ENCODE peak calls at places on chromosome 10, in seven cellular contexts. H is pancreas, R is sigmoid colon, X is GM23338, F is body of pancreas, D is keratinocyte, B is tibial nerve. E is an unnamed sample.

GRCh38 chr10:96740579-96741281 is 20.4 kb upstream of the PIK3AP1 start:
- DNase-seq in B (peak), H (no peak), X (no peak), R (peak), F (no peak), D (no peak), E (peak)

GRCh38 chr10:68600041-68600778 is 40.1 kb downstream of the TET1 start:
- DNase-seq in H (peak), F (peak), D (peak), R (peak), X (peak), B (peak), E (peak)

GRCh38 chr10:22647244-22647643 is 67.1 kb downstream of the PIP4K2A start:
- DNase-seq in X (no peak), F (no peak), B (no peak), R (no peak), H (no peak), D (no peak), E (no peak)

GRCh38 chr10:132827423-132827789 is 41.5 kb upstream of the NKX6-2 start:
- DNase-seq in R (peak), H (no peak), X (no peak), D (no peak), F (no peak), B (no peak), E (no peak)

GRCh38 chr10:116690356-116691078 is 51.8 kb downstream of the HSPA12A start:
- DNase-seq in D (no peak), H (no peak), R (peak), F (peak), X (peak), B (no peak), E (no peak)

GRCh38 chr10:51170518-51171245 is 96.4 kb downstream of the PRKG1 start:
- DNase-seq in R (no peak), H (no peak), D (no peak), F (no peak), X (no peak), B (no peak), E (no peak)

GRCh38 chr10:8402469-8403074 is 348.1 kb downstream of the GATA3 start:
- DNase-seq in D (no peak), H (no peak), X (no peak), F (no peak), R (no peak), B (no peak), E (no peak)

GRCh38 chr10:17001961-17002749 is 127.5 kb downstream of the CUBN start:
- DNase-seq in D (no peak), X (no peak), F (no peak), R (no peak), B (no peak), H (no peak), E (no peak)

GRCh38 chr10:50286996-50287803 is 35.9 kb upstream of the ASAH2 start:
- DNase-seq in X (peak), B (no peak), H (no peak), R (no peak), D (no peak), F (no peak), E (no peak)

GRCh38 chr10:125231116-125231812 is 70.9 kb upstream of the CTBP2 start:
- DNase-seq in D (peak), R (no peak), B (no peak), H (no peak), F (no peak), X (peak), E (no peak)

GRCh38 chr10:72292223-72292691 is 18.5 kb downstream of the DDIT4 start:
- DNase-seq in R (no peak), F (peak), X (no peak), H (no peak), B (no peak), D (peak), E (no peak)

GRCh38 chr10:22308390-22308789 is 7.8 kb upstream of the COMMD3 start:
- DNase-seq in R (no peak), D (no peak), X (no peak), H (no peak), B (no peak), F (no peak), E (no peak)

GRCh38 chr10:107264742-107265141 is 100.2 kb upstream of the SORCS1 start:
- DNase-seq in D (no peak), F (no peak), H (no peak), X (peak), R (no peak), B (no peak), E (no peak)

GRCh38 chr10:132674311-132674710 is 111.6 kb downstream of the NKX6-2 start:
- DNase-seq in F (peak), D (no peak), R (peak), B (no peak), H (no peak), X (no peak), E (no peak)

GRCh38 chr10:22666287-22667092 is 47.9 kb downstream of the PIP4K2A start:
- DNase-seq in F (peak), H (no peak), D (no peak), R (no peak), B (no peak), X (no peak), E (no peak)

GRCh38 chr10:79932307-79932706 is 16.6 kb downstream of the SFTPD start:
- DNase-seq in H (no peak), D (no peak), X (no peak), B (no peak), R (no peak), F (no peak), E (no peak)

GRCh38 chr10:22803201-22803895 is 89.0 kb upstream of the PIP4K2A start:
- DNase-seq in X (no peak), F (no peak), R (no peak), H (no peak), B (no peak), D (no peak), E (no peak)

GRCh38 chr10:97102441-97102840 is 83.3 kb downstream of the SLIT1 start:
- DNase-seq in H (no peak), F (no peak), R (no peak), D (no peak), B (no peak), X (no peak), E (no peak)

GRCh38 chr10:78251041-78251434 is 217.4 kb downstream of the RPS24 start:
- DNase-seq in R (no peak), H (no peak), B (no peak), F (no peak), D (no peak), X (no peak), E (no peak)

DNA sequence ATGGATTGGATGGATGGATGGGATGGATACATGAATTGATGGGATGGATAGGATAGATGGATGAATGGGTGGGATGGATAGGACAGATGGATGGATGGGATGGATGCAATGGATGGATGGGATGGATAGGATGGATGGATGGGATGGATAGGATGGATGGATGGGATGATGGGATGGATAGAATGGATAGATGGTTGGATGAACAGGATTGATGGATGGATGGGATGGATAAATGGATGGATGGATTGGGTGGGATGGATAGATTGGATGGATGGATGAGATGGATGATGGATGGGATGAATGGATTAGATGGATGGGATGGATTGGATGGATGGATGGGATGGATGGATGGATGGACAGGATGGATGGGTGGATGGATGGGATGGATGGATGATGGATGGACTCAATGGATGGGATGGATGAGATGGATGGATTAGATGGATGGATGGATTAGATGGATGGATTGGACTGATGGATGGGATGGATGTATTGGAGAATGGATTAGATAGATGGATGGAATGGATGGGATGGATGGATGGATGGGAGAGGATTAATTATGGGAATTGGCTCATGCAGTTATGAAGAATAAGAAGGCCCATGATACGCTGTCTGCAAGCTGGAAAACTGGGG is 136.4 kb downstream of the ADAM12 start:
- DNase-seq in R (no peak), H (no peak), D (no peak), F (no peak), B (no peak), X (no peak), E (no peak)
- TF ChIP-seq CTCF in R (no peak), H (no peak), D (no peak), F (no peak), B (no peak), X (no peak), E (no peak)

GRCh38 chr10:49223205-49223604 is 35.0 kb upstream of the TMEM273 start:
- DNase-seq in H (no peak), X (no peak), F (no peak), D (no peak), B (no peak), R (no peak), E (no peak)

GRCh38 chr10:49220031-49220430 is 31.8 kb upstream of the TMEM273 start:
- DNase-seq in D (no peak), H (no peak), X (no peak), R (no peak), B (no peak), F (no peak), E (no peak)

GRCh38 chr10:49220679-49221078 is 32.5 kb upstream of the TMEM273 start:
- DNase-seq in X (no peak), B (no peak), H (no peak), D (no peak), F (no peak), R (no peak), E (no peak)

GRCh38 chr10:49219248-49219647 is 31.1 kb upstream of the TMEM273 start:
- DNase-seq in D (no peak), R (no peak), H (no peak), B (no peak), F (no peak), X (no peak), E (no peak)

DNA sequence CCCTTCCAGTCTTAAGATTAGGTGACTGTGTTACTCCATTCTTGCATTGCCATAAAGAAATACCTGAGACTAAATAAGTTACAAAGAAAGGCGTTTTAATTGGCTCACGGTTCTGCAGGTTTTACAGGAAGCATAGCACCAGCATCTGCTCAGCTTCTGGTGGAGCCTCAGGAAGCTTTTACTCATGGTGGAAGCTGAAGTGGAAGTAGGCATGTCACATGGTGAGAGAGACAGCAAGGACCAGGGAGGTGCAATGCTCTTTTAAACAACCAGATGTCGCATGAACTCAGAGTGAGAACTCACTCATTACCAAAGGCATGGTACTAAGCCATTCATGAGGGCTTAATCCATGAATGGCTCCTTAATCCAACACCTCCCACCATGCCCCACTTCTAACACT is 34.0 kb upstream of the TMEM273 start:
- DNase-seq in R (no peak), X (no peak), B (no peak), H (no peak), D (no peak), F (no peak), E (no peak)
- TF ChIP-seq CTCF in R (no peak), X (no peak), B (no peak), H (no peak), D (no peak), F (no peak), E (no peak)

DNA sequence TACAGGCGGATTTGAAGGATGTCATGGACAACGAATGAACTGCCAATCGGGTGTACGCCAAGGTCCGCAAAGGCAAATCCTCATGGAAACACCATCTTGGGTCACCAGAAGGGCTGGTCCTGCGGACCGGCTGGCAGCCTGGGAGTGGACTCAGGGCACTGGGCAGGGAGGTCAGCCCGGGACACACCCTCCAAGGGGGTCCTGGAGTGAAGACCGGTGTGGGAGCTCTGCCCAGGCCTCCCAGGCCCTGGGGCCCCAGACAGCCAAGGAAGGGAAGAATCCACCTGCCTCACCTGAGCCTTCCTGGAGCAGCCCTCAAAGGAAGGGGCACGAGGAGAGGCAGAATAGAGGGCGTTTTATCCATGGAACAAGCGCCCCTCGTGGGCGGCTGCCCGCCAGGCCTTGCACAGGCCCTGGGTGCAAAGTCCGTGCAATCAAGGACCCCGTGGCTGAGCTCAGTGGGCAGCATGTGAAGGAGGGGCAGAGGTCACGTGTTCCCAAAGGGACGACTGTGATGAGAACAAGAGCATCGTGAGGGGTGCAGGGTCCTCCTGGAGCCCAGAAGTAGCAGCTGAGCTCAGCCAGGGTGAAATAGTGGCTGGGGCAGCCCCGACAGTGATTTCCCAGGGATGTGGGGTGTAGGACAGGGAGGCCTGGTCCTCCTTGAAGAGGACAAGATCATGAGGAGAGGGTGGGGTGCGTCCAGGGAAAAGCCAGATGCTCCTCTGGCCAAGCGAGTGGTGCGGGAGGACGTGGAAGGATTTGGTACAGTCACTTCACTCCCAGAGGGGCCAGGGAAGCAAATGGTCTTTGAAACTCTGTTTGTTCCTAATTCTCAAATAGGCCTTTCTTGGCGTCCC is 105.2 kb downstream of the TCERG1L start:
- DNase-seq in X (no peak), H (no peak), B (no peak), F (no peak), R (no peak), D (no peak), E (no peak)
- TF ChIP-seq CTCF in X (no peak), H (no peak), B (no peak), F (no peak), R (no peak), D (no peak), E (no peak)

GRCh38 chr10:59808896-59809643 is 55.8 kb upstream of the MRLN start:
- DNase-seq in D (no peak), X (peak), H (peak), F (peak), R (peak), B (peak), E (peak)
- TF ChIP-seq CTCF in D (peak), X (peak), H (peak), F (peak), R (peak), B (peak), E (no peak)

DNA sequence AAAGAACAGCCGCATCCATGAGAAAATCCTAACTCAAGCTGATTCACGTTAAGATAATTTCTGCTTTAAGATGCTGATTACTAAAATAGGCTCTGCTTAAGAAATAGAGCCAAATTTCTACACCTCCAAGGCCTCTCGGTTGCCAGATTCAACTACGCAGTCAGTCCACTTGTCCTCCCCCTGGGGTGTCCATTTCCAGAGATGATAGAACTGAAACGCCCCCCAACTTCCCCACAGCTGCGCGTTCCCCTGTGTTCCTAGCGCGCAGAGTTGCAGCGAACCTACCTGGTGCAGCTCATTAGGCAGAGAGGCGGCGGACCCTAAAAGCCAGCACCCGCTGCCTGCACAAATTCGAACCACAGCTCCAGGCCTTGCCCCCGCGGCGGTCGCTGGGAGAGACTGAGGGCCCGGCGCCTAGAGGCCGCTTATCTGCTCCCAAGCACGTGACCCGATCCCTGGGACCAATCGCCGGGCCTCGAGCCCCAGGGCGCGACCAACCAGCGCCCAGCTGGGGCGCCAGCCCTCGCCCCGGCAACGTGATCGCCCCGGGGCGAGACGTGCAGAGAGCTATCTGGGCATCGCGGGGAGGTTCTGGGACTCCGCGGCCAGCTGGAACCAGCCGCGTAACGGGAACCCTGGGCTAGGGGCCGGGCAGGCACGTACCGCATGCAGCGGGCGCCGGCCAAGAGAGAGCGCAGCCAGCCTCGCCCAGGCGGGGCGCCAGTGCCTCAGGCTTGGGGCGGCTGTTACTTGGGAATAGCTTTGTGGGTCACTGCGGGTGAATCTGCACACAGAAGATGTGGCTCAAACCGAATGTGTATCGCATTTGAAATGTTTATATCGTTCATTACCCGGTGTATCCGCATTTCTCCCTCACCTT is at the start of gene PPP1R3C:
- DNase-seq in F (peak), H (peak), R (peak), B (peak), X (peak), D (peak), E (peak)
- TF ChIP-seq CTCF in F (peak), H (no peak), R (no peak), B (no peak), X (peak), D (peak), E (no peak)

DNA sequence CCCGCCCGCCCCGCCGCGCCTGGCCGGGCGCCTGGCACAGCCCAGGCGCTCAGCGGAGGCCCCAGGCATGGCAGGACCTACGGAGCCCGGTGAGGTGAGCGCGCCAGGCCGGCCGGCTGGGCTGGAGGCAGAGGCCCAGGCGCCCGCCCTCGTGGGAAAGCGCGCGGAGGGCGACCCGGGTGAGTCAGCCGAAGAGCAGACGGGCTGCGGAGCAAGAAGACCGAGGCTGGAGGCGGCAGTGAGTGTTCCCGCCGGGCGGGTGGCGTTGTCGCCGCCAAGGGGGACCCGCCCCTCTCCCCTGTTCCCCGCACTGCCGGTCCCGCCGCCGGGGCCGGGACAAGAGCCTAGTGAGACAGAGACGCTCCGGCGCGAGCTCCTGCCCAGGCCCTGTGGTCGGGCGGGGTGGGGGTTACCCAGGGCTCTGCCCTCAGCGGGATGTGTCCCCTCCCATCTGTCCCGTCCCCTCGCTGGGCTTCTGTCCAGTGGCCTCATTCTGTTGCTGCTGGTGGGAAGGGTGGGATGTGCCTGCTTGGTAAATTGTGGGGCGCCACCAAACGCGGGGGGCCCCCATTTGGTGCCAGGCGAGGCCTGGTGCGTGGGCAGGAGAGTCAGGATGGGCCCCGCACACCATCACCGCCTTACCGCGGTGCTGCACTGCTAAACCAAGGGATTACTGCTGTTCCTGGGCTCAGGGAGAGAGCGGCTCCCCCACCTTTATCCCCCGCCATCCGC is 17.0 kb upstream of the NODAL start:
- DNase-seq in D (no peak), R (peak), H (peak), B (peak), F (peak), X (peak), E (no peak)
- TF ChIP-seq CTCF in D (no peak), R (no peak), H (no peak), B (no peak), F (no peak), X (no peak), E (no peak)

DNA sequence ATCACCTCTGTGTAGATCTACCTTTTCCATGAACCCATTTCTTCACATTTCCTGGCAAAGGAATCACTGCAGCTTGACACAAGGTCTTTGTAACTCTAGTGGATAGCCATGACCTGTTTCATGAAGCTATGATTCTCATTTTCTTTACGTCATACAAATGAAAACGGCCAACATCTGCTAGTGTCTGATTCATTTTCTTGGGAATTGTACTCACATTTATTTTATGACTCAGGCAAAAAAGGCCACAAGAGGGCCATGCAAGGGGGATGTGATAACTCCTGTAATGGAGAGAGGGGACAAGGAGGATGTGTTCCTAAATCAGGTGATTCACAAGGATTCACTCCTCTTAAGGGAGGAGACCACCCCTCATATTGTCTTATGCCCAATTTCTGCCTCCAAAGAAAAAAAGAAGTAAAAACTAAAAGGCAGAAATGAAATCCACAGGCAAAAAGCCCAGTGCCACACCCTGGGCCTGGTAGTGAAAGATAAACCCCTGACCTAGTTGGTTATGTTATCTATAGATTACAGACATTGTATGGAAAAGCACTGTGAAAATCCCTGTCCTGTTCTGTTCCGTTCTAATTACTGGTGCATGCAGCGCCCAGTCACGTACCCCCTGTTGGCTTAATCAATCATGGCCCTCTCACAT is 249.9 kb downstream of the IPMK start:
- DNase-seq in B (no peak), F (no peak), H (no peak), X (no peak), R (no peak), D (no peak), E (no peak)
- TF ChIP-seq CTCF in B (no peak), F (no peak), H (no peak), X (no peak), R (no peak), D (no peak), E (no peak)